ENCODE peak calls at places on chromosomes 2 and 18, in six cellular contexts. H, K, T, S, L and G are unnamed samples.

GRCh38 chr2:34320056-34320455 is 721.0 kb upstream of the FAM98A start:
- DNase-seq in H (no peak), K (no peak), T (no peak), S (no peak), L (no peak), G (no peak)

GRCh38 chr2:163736433-163737168 is 793 bp upstream of the FIGN start:
- DNase-seq in H (peak), K (no peak), T (no peak), S (peak), L (peak), G (no peak)

GRCh38 chr2:240465268-240465764 is 29.9 kb downstream of the GPC1 start:
- DNase-seq in H (no peak), K (no peak), T (no peak), S (no peak), L (peak), G (no peak)

GRCh38 chr2:70895998-70896764 is 39.5 kb upstream of the ATP6V1B1 start:
- DNase-seq in H (no peak), K (no peak), T (no peak), S (no peak), L (no peak), G (no peak)

GRCh38 chr2:79702934-79703333 is 190.1 kb downstream of the CTNNA2 start:
- DNase-seq in H (no peak), K (no peak), T (no peak), S (no peak), L (no peak), G (no peak)

GRCh38 chr18:79548986-79549637 is 130.5 kb upstream of the CTDP1 start:
- DNase-seq in H (no peak), K (no peak), T (no peak), S (no peak), L (no peak), G (no peak)

GRCh38 chr18:3441290-3441689 is 8.7 kb upstream of the TGIF1 start:
- DNase-seq in H (peak), K (no peak), T (no peak), S (peak), L (peak), G (no peak)

GRCh38 chr18:32889620-32890593 is 117.1 kb upstream of the KLHL14 start:
- DNase-seq in H (no peak), K (no peak), T (no peak), S (no peak), L (no peak), G (no peak)

GRCh38 chr2:43758738-43759137 is 15.1 kb upstream of the DYNC2LI1 start:
- DNase-seq in H (no peak), K (no peak), T (no peak), S (no peak), L (peak), G (no peak)

GRCh38 chr2:68835636-68836035 is 35.6 kb downstream of the BMP10 start:
- DNase-seq in H (peak), K (no peak), T (no peak), S (no peak), L (no peak), G (no peak)